ENCODE peak calls at places on chromosome 12, in ten cellular contexts. E is activated CD4-positive, alpha-beta T cell treated with anti-CD3 and anti-CD28 coated beads, Interleukin-2, amount 50 U/mL, for 24 hours; K is stimulated activated CD8-positive, alpha-beta memory T cell treated with anti-CD3 and anti-CD28 coated beads, Interleukin-15, amount 100 ng/mL, for 24 hours; F is fibroblast of the aortic adventitia; D is HAP-1; V is CD8-positive, alpha-beta memory T cell; A is stimulated activated CD4-positive, alpha-beta T cell treated with anti-CD3 and anti-CD28 coated beads, TNF-alpha, amount 100 ng/mL, for 4 hours; P is activated T-cell treated with anti-CD3 and anti-CD28 coated beads, Interleukin-2, amount 50 U/mL, for 48 hours; I is mucosa of descending colon; C is aorta. N is an unnamed sample.

GRCh38 chr12:62256408-62257079 is 3.7 kb upstream of the USP15 start:
- DNase-seq in E (peak), K (no peak), F (no peak), D (peak), V (no peak), A (peak), P (peak), I (no peak), C (no peak), N (no peak)

GRCh38 chr12:45674583-45674982 is 54.9 kb upstream of the ARID2 start:
- DNase-seq in E (no peak), K (no peak), F (peak), D (no peak), V (no peak), A (no peak), P (no peak), I (peak), C (peak), N (no peak)

GRCh38 chr12:53045646-53046045 is 4.2 kb upstream of the TNS2 start:
- DNase-seq in E (no peak), K (no peak), F (peak), D (no peak), V (no peak), A (no peak), P (no peak), I (no peak), C (peak), N (no peak)

GRCh38 chr12:4908694-4909396 is 860 bp upstream of the KCNA1 start:
- DNase-seq in E (no peak), K (no peak), F (no peak), D (peak), V (no peak), A (no peak), P (peak), I (no peak), C (no peak), N (no peak)

GRCh38 chr12:89671469-89671868 is 37.2 kb downstream of the ATP2B1 start:
- DNase-seq in E (no peak), K (no peak), F (peak), D (no peak), V (no peak), A (no peak), P (no peak), I (no peak), C (no peak), N (no peak)

GRCh38 chr12:16573652-16574077 is 32.3 kb downstream of the LMO3 start:
- DNase-seq in E (no peak), K (no peak), F (no peak), D (no peak), V (no peak), A (no peak), P (no peak), I (no peak), C (no peak), N (no peak)

GRCh38 chr12:12365931-12366431 is 9.1 kb downstream of the BORCS5 start:
- DNase-seq in E (no peak), K (no peak), F (peak), D (peak), V (no peak), A (no peak), P (no peak), I (no peak), C (no peak), N (no peak)

GRCh38 chr12:112103758-112104504 is 4.7 kb downstream of the NAA25 start:
- DNase-seq in E (no peak), K (no peak), F (no peak), D (no peak), V (no peak), A (no peak), P (no peak), I (no peak), C (no peak), N (no peak)

GRCh38 chr12:56581418-56582145 is 48.5 kb downstream of the BAZ2A start:
- DNase-seq in E (no peak), K (no peak), F (no peak), D (no peak), V (peak), A (no peak), P (peak), I (no peak), C (no peak), N (no peak)

GRCh38 chr12:10453144-10453543 is at the start of gene KLRC1:
- DNase-seq in E (no peak), K (no peak), F (no peak), D (no peak), V (no peak), A (no peak), P (no peak), I (peak), C (no peak), N (no peak)

GRCh38 chr12:22287776-22288621 is 46.5 kb downstream of the ST8SIA1 start:
- DNase-seq in E (no peak), K (no peak), F (peak), D (no peak), V (no peak), A (peak), P (peak), I (no peak), C (no peak), N (no peak)

GRCh38 chr12:78651755-78652154 is 212.8 kb upstream of the SYT1 start:
- DNase-seq in E (no peak), K (no peak), F (no peak), D (peak), V (no peak), A (no peak), P (no peak), I (no peak), C (no peak), N (no peak)

GRCh38 chr12:95396849-95397498 is 77.0 kb upstream of the METAP2 start:
- DNase-seq in E (no peak), K (no peak), F (peak), D (no peak), V (no peak), A (no peak), P (no peak), I (no peak), C (no peak), N (no peak)

GRCh38 chr12:49188205-49188915 is 520 bp downstream of the TUBA1A start:
- DNase-seq in E (peak), K (peak), F (peak), D (peak), V (peak), A (peak), P (peak), I (peak), C (peak), N (peak)

GRCh38 chr12:4032906-4033628 is 159.9 kb upstream of the PARP11 start:
- DNase-seq in E (no peak), K (no peak), F (peak), D (peak), V (no peak), A (no peak), P (no peak), I (no peak), C (no peak), N (no peak)

GRCh38 chr12:20404576-20405346 is 36.4 kb downstream of the PDE3A start:
- DNase-seq in E (no peak), K (no peak), F (peak), D (peak), V (no peak), A (no peak), P (no peak), I (peak), C (peak), N (no peak)

GRCh38 chr12:82326905-82327503 is 31.2 kb downstream of the CCDC59 start:
- DNase-seq in E (no peak), K (no peak), F (peak), D (no peak), V (peak), A (no peak), P (no peak), I (no peak), C (no peak), N (no peak)

GRCh38 chr12:45279916-45280547 is 64.1 kb downstream of the ANO6 start:
- DNase-seq in E (no peak), K (no peak), F (no peak), D (no peak), V (no peak), A (no peak), P (no peak), I (no peak), C (no peak), N (no peak)

GRCh38 chr12:89672589-89672979 is 36.1 kb downstream of the ATP2B1 start:
- DNase-seq in E (no peak), K (no peak), F (no peak), D (no peak), V (no peak), A (no peak), P (no peak), I (no peak), C (no peak), N (no peak)

GRCh38 chr12:11711675-11712327 is 62.3 kb downstream of the ETV6 start:
- DNase-seq in E (no peak), K (no peak), F (peak), D (no peak), V (no peak), A (no peak), P (no peak), I (no peak), C (no peak), N (no peak)

GRCh38 chr12:129716825-129717224 is 187.0 kb downstream of the TMEM132D start:
- DNase-seq in E (no peak), K (no peak), F (no peak), D (no peak), V (no peak), A (no peak), P (no peak), I (no peak), C (no peak), N (no peak)

GRCh38 chr12:68959457-68960161 is 26.6 kb upstream of the CPM start:
- DNase-seq in E (no peak), K (no peak), F (no peak), D (no peak), V (no peak), A (no peak), P (no peak), I (no peak), C (no peak), N (no peak)

GRCh38 chr12:50104614-50105366 is 982 bp downstream of the GPD1 start:
- DNase-seq in E (no peak), K (no peak), F (peak), D (no peak), V (no peak), A (no peak), P (no peak), I (peak), C (no peak), N (no peak)

GRCh38 chr12:71449373-71450070 is 9.9 kb downstream of the LGR5 start:
- DNase-seq in E (no peak), K (no peak), F (no peak), D (no peak), V (no peak), A (no peak), P (no peak), I (no peak), C (no peak), N (no peak)

N was measured in posterior cingulate gyrus.